ENCODE peak calls at places on chromosomes 7 and 10, in five cellular contexts. Z is cardiac fibroblast; K is gastrocnemius medialis; P is activated CD8-positive, alpha-beta T cell treated with anti-CD3 and anti-CD28 coated beads for 36 hours; N is H9. U is an unnamed sample.
A peak's percentile ranks its signal among the peaks of the same experiment; 100 is the strongest.

GRCh38 chr10:122163182-122164027 is 107.7 kb upstream of the BTBD16 start:
- DNase-seq in N (peak; percentile 96), Z (no peak), P (peak; percentile 17), K (no peak), U (no peak)

GRCh38 chr7:157506268-157506667 is 169.5 kb downstream of the DNAJB6 start:
- DNase-seq in Z (no peak), K (no peak), P (no peak), N (peak; percentile 14), U (no peak)

GRCh38 chr10:75611081-75611971 is 179.9 kb downstream of the LRMDA start:
- DNase-seq in K (no peak), P (no peak), Z (no peak), N (no peak), U (no peak)

GRCh38 chr7:117019287-117019686 is 66.0 kb downstream of the ST7 start:
- DNase-seq in K (no peak), Z (no peak), N (no peak), P (no peak), U (no peak)

GRCh38 chr10:33134011-33134751 is 176.2 kb upstream of the ITGB1 start:
- DNase-seq in K (peak; percentile 65), Z (peak; percentile 84), N (no peak), P (peak; percentile 92), U (peak; percentile 40)

GRCh38 chr7:17832820-17833219 is 107.5 kb downstream of the SNX13 start:
- DNase-seq in N (no peak), K (no peak), P (no peak), Z (no peak), U (no peak)

GRCh38 chr10:116710021-116710420 is 32.3 kb downstream of the HSPA12A start:
- DNase-seq in N (no peak), K (no peak), P (no peak), Z (no peak), U (no peak)

GRCh38 chr7:79284226-79284625 is 169.2 kb downstream of the MAGI2 start:
- DNase-seq in Z (peak; percentile 55), K (no peak), P (no peak), N (no peak), U (no peak)

GRCh38 chr7:138091073-138091472 is 14.8 kb downstream of the AKR1D1 start:
- DNase-seq in P (no peak), Z (peak; percentile 9), N (no peak), K (no peak), U (no peak)

GRCh38 chr7:130887182-130888016 is 153.4 kb upstream of the KLF14 start:
- DNase-seq in Z (peak; percentile 92), K (peak; percentile 75), P (no peak), N (no peak), U (no peak)

GRCh38 chr7:51222916-51223315 is 93.7 kb downstream of the COBL start:
- DNase-seq in N (peak; percentile 26), Z (no peak), K (no peak), P (no peak), U (no peak)

GRCh38 chr10:123284022-123284421 is 129.8 kb downstream of the BUB3 start:
- DNase-seq in Z (no peak), P (no peak), K (no peak), N (no peak), U (no peak)

GRCh38 chr7:2560175-2560695 is 1.5 kb downstream of the IQCE start:
- DNase-seq in N (no peak), P (no peak), Z (peak; percentile 27), K (no peak), U (no peak)
- TF ChIP-seq CTCF in N (no peak), P (peak; percentile 26), Z (peak; percentile 41), K (no peak), U (peak; percentile 9)

GRCh38 chr10:79487296-79488194 is 24.8 kb upstream of the EIF5AL1 start:
- DNase-seq in N (peak; percentile 95), P (peak; percentile 48), K (peak; percentile 67), Z (peak; percentile 47), U (peak; percentile 53)
- TF ChIP-seq CTCF in N (peak; percentile 89), P (peak; percentile 57), K (peak; percentile 66), Z (peak; percentile 60), U (peak; percentile 48)

GRCh38 chr10:70054902-70055301 is 2.3 kb downstream of the MACROH2A2 start:
- DNase-seq in N (no peak), Z (no peak), P (no peak), K (no peak), U (no peak)

GRCh38 chr10:70052462-70053211 is at the start of gene MACROH2A2:
- DNase-seq in K (peak; percentile 22), P (peak; percentile 27), N (peak; percentile 84), Z (peak; percentile 67), U (peak; percentile 62)

GRCh38 chr10:70055550-70055949 is 2.9 kb downstream of the MACROH2A2 start:
- DNase-seq in Z (peak; percentile 39), N (no peak), P (no peak), K (no peak), U (no peak)

GRCh38 chr10:70053212-70053895 is 708 bp downstream of the MACROH2A2 start:
- DNase-seq in P (peak; percentile 31), K (no peak), Z (peak; percentile 16), N (peak; percentile 42), U (no peak)

GRCh38 chr10:70053896-70054641 is 1.4 kb downstream of the MACROH2A2 start:
- DNase-seq in P (peak; percentile 41), Z (peak; percentile 22), K (no peak), N (peak; percentile 41), U (no peak)
- TF ChIP-seq CTCF in P (peak; percentile 15), Z (no peak), K (no peak), N (peak; percentile 66), U (no peak)

GRCh38 chr10:95133997-95134396 is 60.0 kb upstream of the ACSM6 start:
- DNase-seq in P (no peak), K (no peak), Z (no peak), N (no peak), U (no peak)

GRCh38 chr10:95134490-95134889 is 59.5 kb upstream of the ACSM6 start:
- DNase-seq in P (no peak), N (no peak), Z (no peak), K (no peak), U (no peak)

DNA sequence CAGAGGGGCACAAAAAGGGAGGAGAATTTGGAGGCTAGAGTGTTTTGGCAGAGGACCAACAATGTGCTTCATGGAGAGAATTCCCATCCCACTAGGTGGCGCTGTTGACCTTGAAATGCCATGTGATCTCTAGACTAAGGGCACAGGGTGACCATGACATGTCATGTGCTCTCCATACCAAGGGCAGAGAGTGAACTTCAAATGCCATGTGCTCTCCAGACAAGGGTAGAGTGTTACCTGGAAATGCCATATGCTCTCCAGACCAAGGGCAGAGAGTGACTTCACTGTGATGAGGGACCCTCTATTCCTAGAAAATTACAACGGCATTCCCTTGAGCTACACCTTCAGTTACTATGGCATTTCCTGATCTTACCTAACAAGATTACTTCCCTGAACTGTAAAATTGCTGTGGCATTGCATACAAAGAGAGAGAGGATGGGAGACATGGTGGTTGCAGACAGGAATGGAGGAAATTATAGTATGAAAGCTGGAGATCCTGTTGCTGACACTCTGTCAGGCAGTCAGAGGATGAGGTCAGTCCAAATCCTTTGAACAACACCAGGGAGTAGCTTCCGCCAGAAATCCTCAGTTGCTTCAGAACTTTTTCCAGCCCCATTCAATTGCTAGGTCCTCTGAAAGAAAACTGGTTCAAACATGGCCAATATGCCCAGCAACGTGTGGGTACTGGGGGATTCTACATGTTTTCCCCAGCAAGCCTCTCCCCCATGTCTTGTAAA is 60.9 kb upstream of the ACSM6 start:
- DNase-seq in P (peak; percentile 90), Z (peak; percentile 84), K (peak; percentile 61), N (peak; percentile 84), U (peak; percentile 36)
- TF ChIP-seq CTCF in P (peak; percentile 68), Z (peak; percentile 79), K (peak; percentile 62), N (peak; percentile 93), U (peak; percentile 44)